ENCODE peak calls at places on chromosomes 6 and 20, in five cellular contexts. K is GM23338, O is A549, A is GM12878, M is HepG2. X is an unnamed sample.
A peak's percentile ranks its signal among the peaks of the same experiment; 100 is the strongest.

GRCh38 chr6:7148100-7148822 is 40.5 kb downstream of the RREB1 start:
- DNase-seq in A (no peak), O (no peak), K (no peak), M (no peak), X (peak; percentile 34)

GRCh38 chr6:90328004-90328403 is 31.4 kb upstream of the BACH2 start:
- DNase-seq in A (no peak), K (no peak), M (no peak), O (no peak), X (no peak)

GRCh38 chr6:167401525-167402194 is 76.8 kb downstream of the TTLL2 start:
- DNase-seq in O (no peak), K (peak; percentile 34), A (no peak), M (no peak), X (no peak)

GRCh38 chr6:35310265-35310831 is 12.7 kb downstream of the DEF6 start:
- DNase-seq in K (no peak), M (no peak), O (no peak), A (no peak), X (no peak)

GRCh38 chr6:12927746-12928145 is 211.2 kb downstream of the PHACTR1 start:
- DNase-seq in O (no peak), A (no peak), K (no peak), M (no peak), X (no peak)

GRCh38 chr6:109174911-109175310 is 79.6 kb downstream of the CEP57L1 start:
- DNase-seq in A (no peak), M (no peak), O (no peak), K (no peak), X (no peak)

GRCh38 chr20:50393990-50394561 is 116.1 kb upstream of the PTPN1 start:
- DNase-seq in K (no peak), O (no peak), M (no peak), A (no peak), X (no peak)

GRCh38 chr6:38501931-38502330 is 137.8 kb downstream of the BTBD9 start:
- DNase-seq in M (no peak), K (no peak), A (no peak), O (no peak), X (no peak)

GRCh38 chr6:19180348-19181073 is 656.7 kb upstream of the ID4 start:
- DNase-seq in A (no peak), M (no peak), K (no peak), O (no peak), X (no peak)

GRCh38 chr6:9138856-9139426 is 703.6 kb upstream of the SLC35B3 start:
- DNase-seq in O (no peak), M (no peak), A (no peak), K (no peak), X (no peak)

GRCh38 chr6:29989211-29989610 is 46.9 kb downstream of the HLA-A start:
- DNase-seq in O (no peak), A (no peak), K (no peak), M (no peak), X (no peak)

GRCh38 chr20:11323821-11324220 is 593.9 kb upstream of the BTBD3 start:
- DNase-seq in K (no peak), M (no peak), O (no peak), A (no peak), X (no peak)

GRCh38 chr20:1490643-1491042 is 577 bp downstream of the SIRPB2 start:
- DNase-seq in O (no peak), K (no peak), A (no peak), M (no peak), X (no peak)

GRCh38 chr6:127247114-127248096 is 19.3 kb upstream of the RNF146 start:
- DNase-seq in O (no peak), M (no peak), K (no peak), A (no peak), X (no peak)

DNA sequence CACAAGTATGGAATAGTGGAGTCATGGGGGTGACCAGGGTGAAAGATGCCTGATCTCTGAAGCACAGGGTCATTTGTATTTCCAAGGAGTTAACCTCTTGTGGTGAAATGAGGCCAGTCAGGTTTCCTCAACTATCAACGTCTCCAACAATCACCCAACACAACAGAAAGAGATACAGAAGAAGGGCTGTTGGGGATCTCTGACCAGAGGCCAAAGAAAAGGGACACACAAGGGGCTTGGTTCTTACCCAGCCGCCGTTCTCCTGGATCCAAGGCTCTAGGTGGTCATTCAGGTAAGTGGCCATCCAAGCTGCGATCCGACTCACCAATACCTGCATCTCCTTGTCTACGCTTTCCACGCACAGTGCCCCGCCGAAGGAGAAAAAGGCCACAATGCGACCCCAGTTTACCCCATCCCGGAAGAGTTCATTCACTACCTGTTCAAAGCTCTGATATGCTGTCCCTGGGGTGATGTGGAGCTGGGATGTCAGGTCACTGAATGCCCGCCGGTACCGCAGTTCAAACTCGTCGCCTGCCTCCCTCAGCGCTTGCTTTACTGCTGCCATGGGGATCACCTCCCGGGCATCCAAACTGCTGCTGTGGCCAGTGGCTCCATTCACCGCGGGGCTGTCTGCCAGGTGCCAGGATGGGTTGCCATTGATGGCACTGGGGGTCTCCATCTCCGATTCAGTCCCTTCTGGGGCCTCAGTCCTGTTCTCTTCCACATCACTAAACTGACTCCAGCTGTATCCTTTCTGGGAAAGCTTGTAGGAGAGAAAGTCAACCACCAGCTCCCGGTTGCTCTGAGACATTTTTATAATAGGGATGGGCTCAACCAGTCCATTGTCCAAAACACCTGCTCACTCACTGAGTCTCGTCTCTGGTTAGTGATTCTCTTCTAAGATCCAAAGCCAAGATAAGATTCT is 998 bp downstream of the BCL2L1 start:
- DNase-seq in O (no peak), A (no peak), M (no peak), K (peak; percentile 43), X (no peak)
- TF ChIP-seq JUNB in O (no peak), A (no peak), M (no peak), K (no peak), X (no peak)

DNA sequence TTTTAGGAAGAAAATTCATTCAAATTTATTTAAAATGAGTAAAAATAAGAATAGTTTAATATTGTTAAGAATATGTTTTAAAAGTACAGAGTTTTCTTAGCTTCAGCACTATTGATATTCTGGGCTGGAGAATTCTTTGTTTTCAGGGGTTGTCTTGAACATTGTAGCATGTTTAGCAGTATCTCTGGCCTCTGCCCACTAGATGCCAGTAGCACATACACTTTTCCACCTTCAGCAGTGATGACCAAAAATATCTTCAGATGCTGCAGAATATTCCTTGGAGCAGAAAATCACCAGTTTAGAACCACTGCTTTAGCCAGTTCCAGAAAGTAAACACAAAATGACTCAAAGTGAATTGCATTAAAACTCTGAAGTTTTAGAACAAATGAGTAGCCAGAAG is 19.4 kb upstream of the SDHAF4 start:
- DNase-seq in O (no peak), M (no peak), A (no peak), K (peak; percentile 44), X (no peak)
- TF ChIP-seq JUNB in O (no peak), M (no peak), A (no peak), K (no peak), X (no peak)

DNA sequence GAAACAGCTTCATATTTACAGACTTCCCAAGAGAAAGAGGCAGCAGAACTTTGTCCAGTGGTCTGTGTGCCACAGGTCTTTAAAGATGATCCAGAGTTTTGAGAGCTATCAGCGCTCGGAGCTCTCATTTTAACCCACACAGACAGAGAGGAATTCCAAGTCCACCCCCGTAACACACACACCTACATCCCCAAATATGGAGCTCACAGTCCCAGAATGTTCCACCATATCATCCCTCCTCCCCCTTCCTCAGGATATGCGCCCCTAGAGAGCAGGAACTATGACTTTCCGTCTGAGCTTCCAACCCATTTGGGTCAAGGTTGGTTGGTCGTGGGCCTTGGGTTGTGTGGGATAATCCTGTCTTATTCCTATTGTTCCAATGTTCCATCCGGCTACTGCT is at the start of gene DEFB128:
- DNase-seq in A (no peak), O (no peak), K (no peak), M (no peak), X (no peak)
- TF ChIP-seq JUNB in A (no peak), O (no peak), K (no peak), M (no peak), X (no peak)

DNA sequence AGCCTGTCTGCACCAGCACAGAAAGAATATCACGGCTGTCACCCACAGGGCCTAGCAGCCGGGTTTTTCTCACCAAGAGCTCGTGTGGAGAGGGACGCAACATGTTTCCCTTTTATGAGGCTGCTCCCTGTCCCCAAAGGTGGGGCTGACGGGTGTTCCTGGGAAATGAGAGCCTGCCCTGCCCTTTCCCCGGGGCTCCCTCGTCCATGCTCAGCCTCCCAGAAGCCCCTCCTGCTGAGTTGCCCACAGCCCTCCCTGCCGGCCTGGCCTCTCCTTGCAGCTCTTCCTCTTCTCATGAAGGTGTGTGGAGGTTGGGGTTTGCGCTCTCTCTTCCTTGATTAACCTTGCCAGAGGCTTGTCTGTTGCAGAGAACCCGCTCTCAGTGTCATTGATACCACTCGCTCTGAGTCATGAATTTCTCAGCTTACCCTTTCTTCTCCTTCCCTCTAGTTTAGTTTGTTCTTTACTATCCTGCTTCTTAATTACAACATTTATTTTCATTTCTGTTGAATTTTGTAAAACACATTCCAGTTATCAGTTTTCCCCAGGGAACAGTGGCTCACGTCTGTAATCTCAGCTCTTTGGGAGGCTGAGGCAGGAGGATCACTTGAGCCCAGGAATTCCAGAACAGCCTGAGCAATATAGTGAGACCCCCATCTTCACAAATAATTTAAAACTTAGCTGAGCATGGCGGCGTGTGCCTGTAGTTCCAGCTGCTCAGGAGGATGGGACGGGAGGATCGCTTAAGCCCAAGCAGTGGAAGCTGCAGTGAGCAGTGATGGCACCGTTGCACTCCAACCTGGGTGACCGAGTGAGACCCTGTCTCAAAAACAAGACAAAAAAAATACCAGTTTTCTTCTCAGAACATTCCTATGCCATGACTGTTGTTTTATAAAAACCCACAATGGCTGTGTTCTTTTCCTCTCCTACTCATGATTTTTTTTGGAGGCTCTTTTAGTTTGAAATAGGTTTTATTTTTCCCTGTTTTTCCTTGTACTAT is 103.8 kb downstream of the TMEM242 start:
- DNase-seq in O (no peak), K (peak; percentile 39), A (no peak), M (peak; percentile 18), X (peak; percentile 37)
- TF ChIP-seq JUNB in O (no peak), K (no peak), A (no peak), M (no peak), X (no peak)

GRCh38 chr6:106715922-106716321 is 86.5 kb downstream of the QRSL1 start:
- DNase-seq in A (no peak), M (no peak), K (no peak), O (no peak), X (no peak)
- TF ChIP-seq JUNB in A (no peak), M (no peak), K (no peak), O (no peak), X (no peak)

GRCh38 chr6:34145161-34146020 is 496 bp downstream of the GRM4 start:
- DNase-seq in O (no peak), A (no peak), M (no peak), K (peak; percentile 83), X (peak; percentile 21)
- TF ChIP-seq JUNB in O (no peak), A (no peak), M (no peak), K (no peak), X (no peak)

DNA sequence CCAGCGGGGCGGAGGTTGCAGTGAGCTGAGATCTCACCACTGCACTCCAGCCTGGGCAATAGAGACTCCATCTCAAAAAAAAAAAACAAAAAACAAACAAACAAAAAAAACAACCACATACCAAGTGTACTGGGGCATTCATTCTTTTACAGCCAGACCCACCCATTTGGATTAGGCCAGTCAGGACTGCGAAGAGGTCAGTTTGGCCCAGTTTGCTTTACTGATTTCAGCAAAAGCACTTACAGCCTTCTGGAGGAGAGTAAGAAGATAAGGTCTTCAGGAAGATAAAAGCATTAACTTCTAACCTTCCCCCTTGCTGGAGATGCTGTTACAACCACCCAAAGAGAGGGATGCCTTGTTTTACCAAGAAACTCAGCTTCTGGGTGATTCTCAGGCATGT is 118.8 kb downstream of the RIN2 start:
- DNase-seq in K (no peak), M (no peak), A (no peak), O (no peak), X (no peak)
- TF ChIP-seq JUNB in K (no peak), M (no peak), A (no peak), O (no peak), X (no peak)

GRCh38 chr20:19019734-19020364 is 192.6 kb upstream of the SLC24A3 start:
- DNase-seq in M (no peak), A (no peak), K (no peak), O (no peak), X (no peak)
- TF ChIP-seq JUNB in M (no peak), A (no peak), K (no peak), O (no peak), X (no peak)

X was measured in K562.